ENCODE peak calls at places on chromosomes 12 and 14, in six cellular contexts. X, Z, L, G, H and S are unnamed samples.

GRCh38 chr14:68628605-68629310 is 164.1 kb downstream of the ZFP36L1 start:
- DNase-seq in X (no peak), Z (no peak), L (peak; percentile 63), G (no peak), H (peak; percentile 67), S (no peak)

GRCh38 chr12:88207921-88208640 is 66.0 kb downstream of the TMTC3 start:
- DNase-seq in X (no peak), Z (peak; percentile 51), L (no peak), G (peak; percentile 49), H (no peak), S (no peak)

GRCh38 chr14:58465425-58465824 is 37.9 kb downstream of the KIAA0586 start:
- DNase-seq in X (no peak), Z (no peak), L (no peak), G (no peak), H (no peak), S (no peak)

GRCh38 chr12:50621435-50622304 is 116.9 kb downstream of the DIP2B start:
- DNase-seq in X (no peak), Z (no peak), L (peak; percentile 56), G (no peak), H (peak; percentile 51), S (no peak)

GRCh38 chr12:6069452-6070093 is 54.9 kb downstream of the VWF start:
- DNase-seq in X (no peak), Z (no peak), L (no peak), G (peak; percentile 64), H (no peak), S (peak; percentile 31)

GRCh38 chr14:103144085-103144484 is 20.8 kb downstream of the TNFAIP2 start:
- DNase-seq in X (no peak), Z (no peak), L (no peak), G (no peak), H (no peak), S (no peak)

GRCh38 chr12:49661191-49661590 is 37.8 kb downstream of the PRPF40B start:
- DNase-seq in X (no peak), Z (no peak), L (no peak), G (no peak), H (no peak), S (no peak)

GRCh38 chr12:4800555-4800954 is 80.4 kb downstream of the GALNT8 start:
- DNase-seq in X (no peak), Z (no peak), L (no peak), G (no peak), H (no peak), S (no peak)

GRCh38 chr14:73888971-73889370 is 2.3 kb downstream of the ZNF410 start:
- DNase-seq in X (no peak), Z (no peak), L (no peak), G (no peak), H (no peak), S (no peak)

GRCh38 chr12:54207539-54208267 is 18.9 kb upstream of the SMUG1 start:
- DNase-seq in X (peak; percentile 80), Z (peak; percentile 91), L (peak; percentile 78), G (peak; percentile 78), H (peak; percentile 82), S (peak; percentile 59)

GRCh38 chr12:122079038-122079531 is 529 bp downstream of the MLXIP start:
- DNase-seq in X (no peak), Z (peak; percentile 80), L (peak; percentile 33), G (no peak), H (peak; percentile 67), S (peak; percentile 44)

GRCh38 chr14:104394606-104394910 is 185.0 kb upstream of the C14orf180 start:
- DNase-seq in X (no peak), Z (no peak), L (no peak), G (peak; percentile 11), H (no peak), S (no peak)

GRCh38 chr14:63510538-63510937 is 32.6 kb downstream of the PPP2R5E start:
- DNase-seq in X (no peak), Z (no peak), L (no peak), G (no peak), H (no peak), S (no peak)

GRCh38 chr12:102816816-102817434 is 100.1 kb downstream of the PAH start:
- DNase-seq in X (peak; percentile 57), Z (no peak), L (no peak), G (no peak), H (no peak), S (no peak)

GRCh38 chr14:104516906-104517305 is 62.7 kb upstream of the C14orf180 start:
- DNase-seq in X (no peak), Z (no peak), L (no peak), G (no peak), H (no peak), S (no peak)

GRCh38 chr12:22256076-22256475 is 78.4 kb downstream of the ST8SIA1 start:
- DNase-seq in X (no peak), Z (no peak), L (no peak), G (no peak), H (no peak), S (no peak)

GRCh38 chr12:91432079-91432478 is 249.5 kb upstream of the DCN start:
- DNase-seq in X (peak; percentile 75), Z (no peak), L (peak; percentile 19), G (no peak), H (no peak), S (no peak)

GRCh38 chr14:31567651-31568050 is 6.4 kb downstream of the NUBPL start:
- DNase-seq in X (no peak), Z (no peak), L (no peak), G (no peak), H (no peak), S (no peak)

GRCh38 chr12:64679487-64679983 is 69.2 kb downstream of the RASSF3 start:
- DNase-seq in X (no peak), Z (peak; percentile 81), L (peak; percentile 60), G (peak; percentile 87), H (peak; percentile 63), S (peak; percentile 83)

GRCh38 chr14:24054324-24054641 is 2.5 kb downstream of the CARMIL3 start:
- DNase-seq in X (no peak), Z (no peak), L (no peak), G (no peak), H (no peak), S (no peak)

GRCh38 chr14:24721772-24722171 is 87.8 kb upstream of the GZMB start:
- DNase-seq in X (no peak), Z (no peak), L (no peak), G (no peak), H (no peak), S (no peak)

GRCh38 chr14:20866963-20867362 is 24.2 kb upstream of the RNASE3 start:
- DNase-seq in X (peak; percentile 73), Z (no peak), L (peak; percentile 4), G (no peak), H (no peak), S (no peak)

GRCh38 chr12:31316964-31317363 is 9.0 kb downstream of the SINHCAF start:
- DNase-seq in X (no peak), Z (no peak), L (no peak), G (no peak), H (no peak), S (no peak)

GRCh38 chr12:31317471-31318397 is 8.2 kb downstream of the SINHCAF start:
- DNase-seq in X (no peak), Z (no peak), L (no peak), G (no peak), H (no peak), S (peak; percentile 51)

GRCh38 chr12:31315779-31316465 is 10.0 kb downstream of the SINHCAF start:
- DNase-seq in X (no peak), Z (no peak), L (no peak), G (no peak), H (no peak), S (no peak)

GRCh38 chr12:31321565-31322228 is 4.3 kb downstream of the SINHCAF start:
- DNase-seq in X (no peak), Z (no peak), L (no peak), G (no peak), H (no peak), S (no peak)

DNA sequence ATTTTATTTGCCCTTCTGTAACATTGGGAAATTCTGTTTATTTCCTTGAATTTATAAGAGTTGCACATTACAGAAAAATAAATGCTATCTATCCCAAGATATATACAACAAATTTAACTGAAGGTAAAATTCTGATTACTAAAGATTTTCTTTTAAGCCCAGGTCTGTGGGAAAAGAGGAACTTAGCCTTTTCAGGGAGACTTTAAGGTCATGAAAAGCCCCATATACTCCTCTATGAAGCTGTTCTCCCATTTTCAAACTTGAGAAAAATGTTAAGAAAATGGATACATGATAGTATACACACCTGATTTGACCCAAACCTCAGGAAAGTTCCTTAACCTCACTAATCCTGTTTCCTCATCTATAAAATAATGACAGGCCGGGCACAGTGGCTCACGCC is 7.1 kb downstream of the SINHCAF start:
- DNase-seq in X (no peak), Z (no peak), L (no peak), G (no peak), H (no peak), S (no peak)
- H3K4me1 ChIP-seq in X (peaks cover 74% of the 10 kb centered on the region), Z (no peaks in the 10 kb centered on the region), L (peaks cover 11% of the 10 kb centered on the region), G (peaks cover 4% of the 10 kb centered on the region), H (peaks cover 19% of the 10 kb centered on the region), S (peaks cover 24% of the 10 kb centered on the region)

GRCh38 chr14:77106666-77107065 is 8.6 kb downstream of the CIPC start:
- DNase-seq in X (no peak), Z (no peak), L (no peak), G (no peak), H (no peak), S (no peak)
- H3K27ac ChIP-seq in X (no peak overlapping the region), Z (peak overlapping the region; percentile 98), L (peak overlapping the region; percentile 86), G (no peak overlapping the region), H (no peak overlapping the region), S (no peak overlapping the region)

GRCh38 chr12:32501835-32502333 is 102.5 kb downstream of the FGD4 start:
- DNase-seq in X (peak; percentile 76), Z (peak; percentile 53), L (peak; percentile 18), G (peak; percentile 36), H (no peak), S (no peak)
- H3K4me3 ChIP-seq in X (peak overlapping the region; percentile 13), Z (peak overlapping the region; percentile 65), L (no peak overlapping the region), G (no peak overlapping the region), H (no peak overlapping the region), S (no peak overlapping the region)

GRCh38 chr14:22843123-22843925 is 6.9 kb downstream of the MMP14 start:
- DNase-seq in X (no peak), Z (peak; percentile 22), L (no peak), G (no peak), H (peak; percentile 29), S (no peak)

GRCh38 chr14:22839159-22839779 is 2.9 kb downstream of the MMP14 start:
- DNase-seq in X (no peak), Z (peak; percentile 63), L (no peak), G (peak; percentile 85), H (peak; percentile 47), S (no peak)

GRCh38 chr14:22842211-22843122 is 6.1 kb downstream of the MMP14 start:
- DNase-seq in X (no peak), Z (peak; percentile 34), L (no peak), G (peak; percentile 21), H (peak; percentile 43), S (no peak)

GRCh38 chr14:22841311-22841710 is 4.9 kb downstream of the MMP14 start:
- DNase-seq in X (no peak), Z (peak; percentile 37), L (no peak), G (no peak), H (peak; percentile 21), S (no peak)

GRCh38 chr14:22841769-22842168 is 5.4 kb downstream of the MMP14 start:
- DNase-seq in X (no peak), Z (no peak), L (no peak), G (no peak), H (peak; percentile 35), S (no peak)
- H3K4me1 ChIP-seq in X (peaks cover 11% of the 10 kb centered on the region), Z (peaks cover 3% of the 10 kb centered on the region), L (peaks cover 17% of the 10 kb centered on the region), G (peaks cover 47% of the 10 kb centered on the region), H (no peaks in the 10 kb centered on the region), S (peaks cover 9% of the 10 kb centered on the region)

GRCh38 chr14:27605298-27605697 is 1007.5 kb upstream of the NOVA1 start:
- DNase-seq in X (no peak), Z (no peak), L (no peak), G (no peak), H (no peak), S (no peak)
- H3K27ac ChIP-seq in X (no peak overlapping the region), Z (no peak overlapping the region), L (no peak overlapping the region), G (no peak overlapping the region), H (no peak overlapping the region), S (no peak overlapping the region)